ENCODE peak calls at places on chromosome 12, in five cellular contexts. Q is esophagus squamous epithelium; E is CD8-positive, alpha-beta memory T cell; F is kidney epithelial cell; W is adipocyte. U is an unnamed sample.

GRCh38 chr12:97142737-97143450 is 235.8 kb downstream of the NEDD1 start:
- DNase-seq in Q (no peak), E (no peak), F (no peak), W (no peak), U (no peak)

GRCh38 chr12:53729659-53730058 is 2.4 kb upstream of the CALCOCO1 start:
- DNase-seq in Q (no peak), E (no peak), F (no peak), W (no peak), U (no peak)

GRCh38 chr12:85448031-85448430 is 168.0 kb downstream of the ALX1 start:
- DNase-seq in Q (no peak), E (no peak), F (no peak), W (no peak), U (no peak)

GRCh38 chr12:128661216-128661550 is 162.6 kb downstream of the SLC15A4 start:
- DNase-seq in Q (no peak), E (no peak), F (peak), W (no peak), U (no peak)

GRCh38 chr12:3365416-3366385 is 125.3 kb upstream of the PRMT8 start:
- DNase-seq in Q (no peak), E (no peak), F (no peak), W (no peak), U (no peak)

GRCh38 chr12:6195665-6196535 is 4.3 kb upstream of the CD9 start:
- DNase-seq in Q (no peak), E (peak), F (no peak), W (peak), U (peak)

GRCh38 chr12:24902521-24903304 is 46.2 kb downstream of the BCAT1 start:
- DNase-seq in Q (no peak), E (no peak), F (no peak), W (peak), U (no peak)

GRCh38 chr12:92558241-92558773 is 144.5 kb upstream of the PLEKHG7 start:
- DNase-seq in Q (no peak), E (no peak), F (no peak), W (no peak), U (no peak)

GRCh38 chr12:50077099-50077498 is 8.0 kb upstream of the SMARCD1 start:
- DNase-seq in Q (no peak), E (no peak), F (no peak), W (no peak), U (no peak)

GRCh38 chr12:99253068-99253467 is 394.5 kb upstream of the GARIN6 start:
- DNase-seq in Q (no peak), E (no peak), F (no peak), W (peak), U (no peak)

GRCh38 chr12:33296529-33296928 is 143.1 kb downstream of the SYT10 start:
- DNase-seq in Q (no peak), E (no peak), F (no peak), W (no peak), U (no peak)

GRCh38 chr12:59626382-59626781 is 30.6 kb downstream of the SLC16A7 start:
- DNase-seq in Q (no peak), E (no peak), F (no peak), W (peak), U (no peak)

GRCh38 chr12:62882140-62882539 is 52.8 kb downstream of the PPM1H start:
- DNase-seq in Q (no peak), E (no peak), F (no peak), W (no peak), U (no peak)

GRCh38 chr12:66836623-66837310 is 157.9 kb upstream of the GRIP1 start:
- DNase-seq in Q (no peak), E (no peak), F (no peak), W (no peak), U (no peak)

GRCh38 chr12:25830456-25830855 is 128.0 kb upstream of the RASSF8 start:
- DNase-seq in Q (no peak), E (no peak), F (no peak), W (peak), U (no peak)

GRCh38 chr12:112393328-112393727 is 11.1 kb upstream of the HECTD4 start:
- DNase-seq in Q (no peak), E (no peak), F (no peak), W (no peak), U (no peak)

GRCh38 chr12:50112456-50113218 is 601 bp downstream of the COX14 start:
- DNase-seq in Q (no peak), E (no peak), F (no peak), W (no peak), U (no peak)

GRCh38 chr12:66803972-66804371 is 125.1 kb upstream of the GRIP1 start:
- DNase-seq in Q (no peak), E (no peak), F (no peak), W (no peak), U (no peak)

DNA sequence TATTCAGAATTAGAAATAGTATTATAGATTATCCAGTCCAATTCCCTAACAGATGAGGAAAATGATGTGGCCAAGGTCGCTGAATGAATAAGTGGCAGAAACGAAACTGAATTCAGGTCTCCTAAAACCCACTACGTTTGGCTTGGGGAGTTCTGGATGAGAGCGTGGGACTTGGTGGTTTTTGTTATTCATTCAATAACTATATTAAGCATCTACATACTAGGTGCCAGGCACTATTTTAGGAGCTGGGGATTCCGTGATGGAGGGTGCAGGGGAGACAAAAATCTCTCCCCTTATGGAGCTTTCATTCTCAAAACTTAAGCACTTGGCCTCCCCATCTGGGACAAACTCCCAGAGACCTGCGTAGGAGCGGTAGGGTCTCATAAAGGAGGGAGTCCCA is 785 bp upstream of the CCDC184 start:
- DNase-seq in Q (no peak), E (no peak), F (no peak), W (no peak), U (no peak)
- H3K4me3 ChIP-seq in Q (peak), E (peak), F (peak), W (peak), U (peak)

GRCh38 chr12:102950950-102951490 is 6.5 kb upstream of the ASCL1 start:
- DNase-seq in Q (no peak), E (no peak), F (no peak), W (no peak), U (no peak)
- H3K4me3 ChIP-seq in Q (no peak), E (no peak), F (no peak), W (no peak), U (no peak)

DNA sequence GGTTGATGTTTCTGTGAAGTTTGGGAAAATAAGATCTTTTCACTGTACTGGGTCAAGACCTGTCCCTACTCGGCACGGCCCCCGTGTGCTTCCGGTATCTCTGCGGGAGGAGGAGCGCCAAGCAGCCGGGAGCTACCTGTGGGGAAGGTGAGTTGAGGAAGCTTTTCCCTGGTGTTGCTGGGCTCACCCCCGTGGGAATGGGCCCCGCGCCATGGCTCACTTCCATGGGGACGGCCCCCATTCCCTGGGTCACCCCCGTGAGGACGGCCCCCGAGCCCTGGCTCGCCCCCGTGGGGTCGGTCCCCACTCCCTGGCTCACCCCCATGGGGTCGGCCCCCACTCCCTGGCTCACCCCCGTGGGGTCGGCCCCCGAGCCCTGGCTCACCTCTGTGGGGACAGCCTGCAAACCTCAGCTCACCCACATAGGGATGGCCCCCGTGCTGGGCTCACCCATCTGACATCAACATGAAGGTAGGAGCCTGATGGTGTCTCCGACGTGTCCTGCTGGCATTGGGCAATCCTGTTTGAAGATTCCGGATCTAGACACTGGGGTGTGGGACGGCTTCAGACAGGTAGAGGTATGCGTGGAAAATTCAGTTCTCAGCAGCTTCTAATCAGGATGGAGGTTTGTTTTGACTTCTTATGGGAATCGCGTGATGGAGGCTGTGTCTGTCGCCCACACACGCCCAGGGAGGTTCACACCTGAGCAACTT is 9.1 kb downstream of the LRCOL1 start:
- DNase-seq in Q (no peak), E (no peak), F (no peak), W (no peak), U (no peak)
- H3K4me3 ChIP-seq in Q (peak), E (peak), F (no peak), W (no peak), U (peak)

DNA sequence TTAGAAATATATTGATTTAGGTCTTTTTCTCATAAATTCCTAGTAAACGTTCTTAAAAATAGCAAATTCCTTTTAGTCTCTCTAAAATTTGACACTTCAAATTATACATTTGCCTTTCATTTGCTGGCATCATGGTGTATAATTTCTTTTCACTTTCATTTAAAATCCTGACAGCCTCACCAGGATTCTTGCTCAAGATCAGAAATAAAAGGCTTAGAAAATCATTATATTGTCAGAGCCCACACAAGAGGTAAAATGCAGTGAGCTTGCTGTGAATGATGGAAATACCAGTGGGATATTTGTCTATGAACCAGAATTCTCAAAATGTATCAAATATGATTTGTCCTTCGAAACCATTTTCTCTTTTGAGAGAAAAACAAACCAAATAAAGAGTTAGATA is 78.2 kb upstream of the PIK3C2G start:
- DNase-seq in Q (no peak), E (no peak), F (no peak), W (no peak), U (no peak)
- H3K4me3 ChIP-seq in Q (no peak), E (no peak), F (no peak), W (no peak), U (no peak)

DNA sequence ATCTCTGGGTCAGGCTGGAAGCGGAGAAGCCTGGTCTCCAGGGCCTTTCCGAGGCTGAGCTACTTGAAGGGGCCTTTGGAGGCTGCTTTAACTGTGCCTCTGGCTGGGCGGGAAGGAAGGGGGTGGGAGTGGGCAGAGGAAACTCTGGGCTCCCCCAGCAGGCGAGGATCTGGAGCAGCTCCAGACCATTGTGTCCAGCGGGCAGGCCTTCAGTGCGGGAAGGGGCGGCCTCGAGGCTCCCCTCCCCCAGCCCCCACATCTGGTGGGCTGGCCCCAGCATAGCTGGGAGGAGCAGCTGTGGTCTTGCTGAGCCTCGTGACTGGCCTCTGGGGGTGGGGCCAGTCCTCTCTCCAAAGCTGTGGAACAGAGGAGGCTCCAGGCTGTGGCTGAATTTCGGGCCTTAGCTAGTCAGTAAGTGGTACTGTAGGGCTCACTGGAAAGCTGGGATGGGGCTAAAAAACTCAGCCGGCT is 3.4 kb downstream of the TAMALIN start:
- DNase-seq in Q (no peak), E (no peak), F (no peak), W (peak), U (no peak)
- H3K4me3 ChIP-seq in Q (peak), E (no peak), F (no peak), W (peak), U (no peak)

DNA sequence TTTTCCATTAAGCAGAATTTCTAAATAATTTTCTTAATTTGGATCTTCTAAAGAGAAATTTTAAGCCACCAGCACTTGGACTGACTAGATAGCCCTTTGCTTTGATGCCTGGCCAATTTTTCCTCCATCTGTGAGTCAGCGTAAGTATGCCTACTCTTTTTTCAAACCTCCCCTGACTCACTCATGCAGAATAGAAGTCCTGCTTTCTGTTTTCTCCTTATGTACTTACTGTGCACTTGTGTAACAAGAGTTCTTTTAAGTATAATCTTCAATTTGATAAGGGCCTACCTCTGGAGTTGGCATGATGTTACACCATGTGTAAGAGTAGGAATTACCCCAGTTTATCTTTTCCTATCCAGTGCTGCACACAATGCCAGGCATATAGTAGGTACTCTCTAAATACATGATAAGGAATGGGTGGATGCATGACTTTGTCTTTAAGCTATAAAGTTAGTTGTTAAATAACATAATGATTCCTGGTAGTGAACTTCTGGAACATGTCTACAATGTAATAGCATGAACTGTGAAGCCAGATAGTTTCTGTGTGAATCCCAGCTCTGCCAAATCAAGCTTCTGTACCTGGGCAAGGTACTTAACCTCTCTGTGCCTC is 329.6 kb downstream of the TMTC2 start:
- DNase-seq in Q (no peak), E (no peak), F (peak), W (peak), U (no peak)
- H3K4me3 ChIP-seq in Q (peak), E (no peak), F (no peak), W (peak), U (no peak)

GRCh38 chr12:57622293-57623245 is 10.4 kb downstream of the B4GALNT1 start:
- DNase-seq in Q (no peak), E (no peak), F (no peak), W (no peak), U (no peak)

GRCh38 chr12:57620245-57620935 is 9.2 kb downstream of the ARHGEF25 start:
- DNase-seq in Q (no peak), E (no peak), F (no peak), W (no peak), U (no peak)

GRCh38 chr12:57619434-57620244 is 8.4 kb downstream of the ARHGEF25 start:
- DNase-seq in Q (no peak), E (no peak), F (no peak), W (no peak), U (no peak)

GRCh38 chr12:57621497-57622292 is 10.5 kb downstream of the ARHGEF25 start:
- DNase-seq in Q (no peak), E (peak), F (no peak), W (peak), U (no peak)

GRCh38 chr12:57620936-57621496 is 9.8 kb downstream of the ARHGEF25 start:
- DNase-seq in Q (no peak), E (no peak), F (no peak), W (no peak), U (no peak)
- H3K4me3 ChIP-seq in Q (peak), E (peak), F (no peak), W (peak), U (peak)

DNA sequence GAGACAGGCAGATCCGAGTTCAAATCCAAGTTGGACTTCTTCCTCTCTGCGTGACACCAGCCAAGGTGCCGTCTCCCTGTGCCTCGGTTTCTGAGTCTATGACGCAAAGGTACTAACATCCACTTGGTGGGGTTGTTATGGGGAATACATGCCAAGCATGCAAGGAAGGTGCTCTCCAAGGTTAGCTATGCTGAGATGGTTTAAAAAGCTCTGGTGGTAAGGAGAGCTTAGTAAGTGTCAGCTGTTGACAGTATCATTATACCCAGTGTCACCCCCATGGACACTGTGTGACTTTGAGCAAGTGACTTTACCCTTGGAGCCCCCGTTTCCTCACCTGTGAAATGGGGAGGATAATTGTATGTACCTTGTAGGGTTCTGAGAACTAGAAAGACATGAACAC is 22.2 kb downstream of the MMAB start:
- DNase-seq in Q (no peak), E (no peak), F (no peak), W (no peak), U (no peak)
- H3K4me3 ChIP-seq in Q (no peak), E (no peak), F (no peak), W (no peak), U (no peak)

U was measured in CD8-positive, alpha-beta T cell.